ENCODE peak calls at places on chromosomes 13 and 19, in six cellular contexts. One of them, this sample, is unnamed. For H3K9me2, the result is how much of the 10 kb centered on the place peaks cover.

GRCh38 chr13:23579886-23580706 is 9.9 kb downstream of the TNFRSF19 start:
- DNase-seq in PC-3: peak
- DNase-seq in SK-N-SH: no peak
- DNase-seq in MM.1S: no peak
- DNase-seq in GM23248: peak
- DNase-seq in HCT116: no peak
- DNase-seq in this sample: no peak

GRCh38 chr13:64723735-64724134 is 2506.4 kb downstream of the PCDH9 start:
- DNase-seq in PC-3: peak
- DNase-seq in SK-N-SH: peak
- DNase-seq in MM.1S: no peak
- DNase-seq in GM23248: peak
- DNase-seq in HCT116: peak
- DNase-seq in this sample: no peak

GRCh38 chr13:73708393-73708985 is 425.7 kb downstream of the KLF12 start:
- DNase-seq in PC-3: peak
- DNase-seq in SK-N-SH: peak
- DNase-seq in MM.1S: peak
- DNase-seq in GM23248: peak
- DNase-seq in HCT116: peak
- DNase-seq in this sample: peak

GRCh38 chr13:73171242-73171641 is 112.4 kb downstream of the KLF5 start:
- DNase-seq in PC-3: peak
- DNase-seq in SK-N-SH: no peak
- DNase-seq in MM.1S: no peak
- DNase-seq in GM23248: no peak
- DNase-seq in HCT116: no peak
- DNase-seq in this sample: no peak

GRCh38 chr19:46426506-46427162 is 2.1 kb downstream of the PNMA8C start:
- DNase-seq in PC-3: no peak
- DNase-seq in SK-N-SH: peak
- DNase-seq in MM.1S: no peak
- DNase-seq in GM23248: peak
- DNase-seq in HCT116: no peak
- DNase-seq in this sample: peak

GRCh38 chr13:46738055-46738454 is 58.9 kb downstream of the ESD start:
- DNase-seq in PC-3: no peak
- DNase-seq in SK-N-SH: no peak
- DNase-seq in MM.1S: no peak
- DNase-seq in GM23248: no peak
- DNase-seq in HCT116: no peak
- DNase-seq in this sample: no peak

GRCh38 chr19:55454787-55455243 is 6.6 kb downstream of the ISOC2 start:
- DNase-seq in PC-3: peak
- DNase-seq in SK-N-SH: peak
- DNase-seq in MM.1S: no peak
- DNase-seq in GM23248: peak
- DNase-seq in HCT116: no peak
- DNase-seq in this sample: peak

GRCh38 chr13:23695711-23696512 is 125.7 kb downstream of the TNFRSF19 start:
- DNase-seq in PC-3: no peak
- DNase-seq in SK-N-SH: no peak
- DNase-seq in MM.1S: no peak
- DNase-seq in GM23248: no peak
- DNase-seq in HCT116: no peak
- DNase-seq in this sample: peak

GRCh38 chr13:113178070-113178895 is 19.8 kb downstream of the PROZ start:
- DNase-seq in PC-3: peak
- DNase-seq in SK-N-SH: peak
- DNase-seq in MM.1S: no peak
- DNase-seq in GM23248: peak
- DNase-seq in HCT116: no peak
- DNase-seq in this sample: no peak

GRCh38 chr13:27607125-27607524 is 13.2 kb downstream of the LNX2 start:
- DNase-seq in PC-3: peak
- DNase-seq in SK-N-SH: no peak
- DNase-seq in MM.1S: no peak
- DNase-seq in GM23248: peak
- DNase-seq in HCT116: peak
- DNase-seq in this sample: no peak

GRCh38 chr13:30619731-30620130 is 2.0 kb downstream of the USPL1 start:
- DNase-seq in PC-3: peak
- DNase-seq in SK-N-SH: no peak
- DNase-seq in MM.1S: no peak
- DNase-seq in GM23248: no peak
- DNase-seq in HCT116: no peak
- DNase-seq in this sample: no peak

GRCh38 chr19:40663712-40664692 is 26.4 kb downstream of the NUMBL start:
- DNase-seq in PC-3: peak
- DNase-seq in SK-N-SH: peak
- DNase-seq in MM.1S: no peak
- DNase-seq in GM23248: peak
- DNase-seq in HCT116: no peak
- DNase-seq in this sample: peak

GRCh38 chr19:16527971-16528521 is 14.2 kb downstream of the CHERP start:
- DNase-seq in PC-3: peak
- DNase-seq in SK-N-SH: peak
- DNase-seq in MM.1S: no peak
- DNase-seq in GM23248: peak
- DNase-seq in HCT116: no peak
- DNase-seq in this sample: peak

GRCh38 chr13:110015253-110015652 is 228.9 kb upstream of the IRS2 start:
- DNase-seq in PC-3: peak
- DNase-seq in SK-N-SH: no peak
- DNase-seq in MM.1S: no peak
- DNase-seq in GM23248: peak
- DNase-seq in HCT116: no peak
- DNase-seq in this sample: no peak

GRCh38 chr13:110150384-110151091 is 156.4 kb downstream of the COL4A1 start:
- DNase-seq in PC-3: peak
- DNase-seq in SK-N-SH: no peak
- DNase-seq in MM.1S: no peak
- DNase-seq in GM23248: peak
- DNase-seq in HCT116: no peak
- DNase-seq in this sample: no peak

GRCh38 chr19:41706741-41707501 is 1.5 kb upstream of the CEACAM5 start:
- DNase-seq in PC-3: peak
- DNase-seq in SK-N-SH: peak
- DNase-seq in MM.1S: peak
- DNase-seq in GM23248: peak
- DNase-seq in HCT116: peak
- DNase-seq in this sample: peak

GRCh38 chr13:46622013-46622917 is 69.3 kb downstream of the LRCH1 start:
- DNase-seq in PC-3: no peak
- DNase-seq in SK-N-SH: no peak
- DNase-seq in MM.1S: no peak
- DNase-seq in GM23248: no peak
- DNase-seq in HCT116: no peak
- DNase-seq in this sample: peak

GRCh38 chr19:5983367-5983955 is 5.5 kb upstream of the RANBP3 start:
- DNase-seq in PC-3: no peak
- DNase-seq in SK-N-SH: no peak
- DNase-seq in MM.1S: no peak
- DNase-seq in GM23248: peak
- DNase-seq in HCT116: no peak
- DNase-seq in this sample: no peak

GRCh38 chr19:14432817-14433453 is at the start of gene PKN1:
- DNase-seq in PC-3: peak
- DNase-seq in SK-N-SH: peak
- DNase-seq in MM.1S: peak
- DNase-seq in GM23248: peak
- DNase-seq in HCT116: no peak
- DNase-seq in this sample: peak

GRCh38 chr19:45613926-45614725 is 12.1 kb upstream of the GPR4 start:
- DNase-seq in PC-3: peak
- DNase-seq in SK-N-SH: no peak
- DNase-seq in MM.1S: peak
- DNase-seq in GM23248: peak
- DNase-seq in HCT116: peak
- DNase-seq in this sample: no peak

DNA sequence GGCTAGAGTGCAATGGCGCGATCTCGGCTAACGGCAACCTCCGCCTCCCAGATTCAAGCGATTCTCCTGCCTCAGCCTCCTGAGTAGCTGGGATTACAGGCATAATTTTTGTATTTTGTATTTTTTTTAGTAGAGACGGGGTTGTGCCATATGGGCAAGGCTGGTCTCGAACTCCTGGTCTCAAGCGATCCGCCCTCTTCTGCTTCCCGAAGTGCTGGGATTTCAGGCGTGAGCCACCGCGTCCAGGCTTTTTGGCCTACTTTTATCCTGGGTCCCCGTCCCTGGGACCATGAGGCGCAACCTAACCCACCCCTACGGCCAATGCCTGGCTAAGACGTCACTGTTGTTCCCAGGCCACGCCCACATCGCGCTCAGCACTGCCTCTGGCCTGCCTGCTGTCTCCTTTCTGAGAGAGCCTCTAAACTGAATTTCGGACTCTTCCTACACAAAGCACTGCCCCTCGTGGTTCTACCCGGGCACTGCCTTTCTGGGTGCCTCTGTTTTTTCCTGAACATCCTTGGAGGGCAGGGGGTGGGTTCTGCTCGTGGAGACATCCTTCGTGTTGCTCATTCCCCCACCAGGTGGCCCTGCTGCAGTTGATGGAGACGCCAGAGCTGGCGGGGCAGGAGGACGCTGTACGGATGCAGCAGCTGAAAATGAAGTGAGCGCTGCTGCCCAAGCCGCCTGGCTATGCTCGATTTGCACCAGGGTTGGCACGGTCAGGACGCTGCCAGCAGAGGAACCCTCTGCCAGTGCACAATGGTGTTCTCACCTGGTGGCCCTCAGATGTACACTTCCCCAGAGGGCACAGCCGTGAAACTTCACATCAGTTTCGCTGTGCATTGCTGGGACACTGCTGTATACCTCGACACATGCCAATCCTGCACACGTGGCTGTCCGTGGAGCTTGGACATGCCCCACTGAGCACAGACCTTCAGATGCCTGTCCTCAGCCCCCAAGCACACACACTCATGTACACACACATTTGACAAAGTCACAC is 2.0 kb downstream of the REX1BD start:
- DNase-seq in PC-3: no peak
- DNase-seq in SK-N-SH: peak
- DNase-seq in MM.1S: no peak
- DNase-seq in GM23248: no peak
- DNase-seq in HCT116: peak
- DNase-seq in this sample: peak
- H3K9ac ChIP-seq in PC-3: no peak
- H3K9ac ChIP-seq in SK-N-SH: peak
- H3K9ac ChIP-seq in MM.1S: no peak
- H3K9ac ChIP-seq in GM23248: no peak
- H3K9ac ChIP-seq in HCT116: peak
- H3K9ac ChIP-seq in this sample: peak

GRCh38 chr19:31408460-31409124 is 59.4 kb upstream of the TSHZ3 start:
- DNase-seq in PC-3: peak
- DNase-seq in SK-N-SH: no peak
- DNase-seq in MM.1S: no peak
- DNase-seq in GM23248: peak
- DNase-seq in HCT116: no peak
- DNase-seq in this sample: no peak
- H3K9me2 ChIP-seq in PC-3: under half
- H3K9me2 ChIP-seq in SK-N-SH: under half
- H3K9me2 ChIP-seq in MM.1S: under half
- H3K9me2 ChIP-seq in GM23248: under half
- H3K9me2 ChIP-seq in HCT116: under half
- H3K9me2 ChIP-seq in this sample: under half

GRCh38 chr13:87671824-87672603 is 843 bp downstream of the SLITRK5 start:
- DNase-seq in PC-3: no peak
- DNase-seq in SK-N-SH: peak
- DNase-seq in MM.1S: no peak
- DNase-seq in GM23248: peak
- DNase-seq in HCT116: no peak
- DNase-seq in this sample: no peak

GRCh38 chr13:87674143-87674772 is 3.1 kb downstream of the SLITRK5 start:
- DNase-seq in PC-3: no peak
- DNase-seq in SK-N-SH: peak
- DNase-seq in MM.1S: no peak
- DNase-seq in GM23248: no peak
- DNase-seq in HCT116: no peak
- DNase-seq in this sample: no peak

GRCh38 chr13:87669379-87669978 is 1.7 kb upstream of the SLITRK5 start:
- DNase-seq in PC-3: peak
- DNase-seq in SK-N-SH: peak
- DNase-seq in MM.1S: peak
- DNase-seq in GM23248: peak
- DNase-seq in HCT116: no peak
- DNase-seq in this sample: peak

GRCh38 chr13:87667686-87668085 is 3.5 kb upstream of the SLITRK5 start:
- DNase-seq in PC-3: peak
- DNase-seq in SK-N-SH: no peak
- DNase-seq in MM.1S: no peak
- DNase-seq in GM23248: no peak
- DNase-seq in HCT116: no peak
- DNase-seq in this sample: no peak

DNA sequence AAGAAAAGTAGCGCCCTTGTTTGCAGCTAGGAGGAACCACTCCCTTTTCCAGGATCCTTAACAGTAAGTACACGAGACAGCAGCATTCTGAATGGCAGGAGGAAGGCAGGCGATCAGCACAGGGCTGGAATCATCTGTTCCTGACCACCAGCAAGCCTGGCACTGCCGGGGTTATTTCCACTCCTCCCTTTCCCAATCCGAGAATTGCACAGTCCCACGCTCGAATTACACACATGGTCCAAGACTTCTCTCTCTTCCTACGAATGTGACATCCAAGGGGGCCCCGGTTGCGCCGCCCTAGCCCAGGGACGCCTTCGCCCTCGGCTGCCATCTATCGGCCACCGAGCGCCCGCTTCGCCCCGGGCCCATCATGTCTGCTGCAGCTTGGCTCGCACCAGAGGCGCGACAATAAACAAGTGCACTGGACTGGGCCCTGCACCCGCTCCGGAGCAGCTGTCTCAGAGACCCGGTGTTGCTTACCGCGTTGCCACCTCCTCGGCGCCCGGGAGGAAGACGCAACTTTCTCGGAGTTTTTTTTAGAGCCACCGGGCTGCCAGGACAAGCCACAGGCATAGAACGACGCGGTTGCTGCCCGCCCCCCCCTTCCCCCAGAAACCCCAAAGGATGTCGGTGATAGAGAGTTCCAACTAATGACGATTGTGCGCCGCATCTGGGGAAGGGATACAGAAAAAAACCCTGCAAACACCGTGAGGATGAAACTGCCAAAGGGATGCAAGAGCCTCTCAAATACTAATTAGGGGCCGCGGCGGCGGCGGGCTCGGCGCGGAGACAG is at the start of gene SLITRK5:
- DNase-seq in PC-3: peak
- DNase-seq in SK-N-SH: peak
- DNase-seq in MM.1S: peak
- DNase-seq in GM23248: peak
- DNase-seq in HCT116: no peak
- DNase-seq in this sample: no peak
- H3K9ac ChIP-seq in PC-3: peak
- H3K9ac ChIP-seq in SK-N-SH: no peak
- H3K9ac ChIP-seq in MM.1S: peak
- H3K9ac ChIP-seq in GM23248: no peak
- H3K9ac ChIP-seq in HCT116: no peak
- H3K9ac ChIP-seq in this sample: no peak

DNA sequence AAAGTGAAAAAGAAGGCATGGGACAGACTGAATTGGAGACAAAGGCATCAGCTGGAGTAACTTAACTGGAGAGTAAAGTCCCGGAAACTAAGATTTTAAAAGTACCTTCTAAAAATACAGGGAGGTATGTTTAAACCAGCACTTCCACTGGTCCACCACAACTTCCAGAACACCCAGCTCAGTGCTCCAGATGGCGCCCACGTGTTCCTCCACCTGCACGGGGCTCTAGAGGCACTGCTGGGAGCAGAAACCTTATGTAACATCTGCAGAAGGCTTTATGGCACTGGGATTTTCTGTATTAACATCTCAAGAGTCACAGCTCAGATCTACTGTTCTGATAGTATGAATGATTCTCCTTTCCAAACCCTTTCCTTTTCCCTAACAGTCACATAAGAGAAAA is 252.1 kb downstream of the DCLK1 start:
- DNase-seq in PC-3: no peak
- DNase-seq in SK-N-SH: no peak
- DNase-seq in MM.1S: peak
- DNase-seq in GM23248: no peak
- DNase-seq in HCT116: no peak
- DNase-seq in this sample: no peak
- H3K9me2 ChIP-seq in PC-3: under half
- H3K9me2 ChIP-seq in SK-N-SH: under half
- H3K9me2 ChIP-seq in MM.1S: under half
- H3K9me2 ChIP-seq in GM23248: under half
- H3K9me2 ChIP-seq in HCT116: under half
- H3K9me2 ChIP-seq in this sample: under half

This sample was measured in Karpas-422.